ENCODE peak calls at places on chromosomes 13 and 19, in five cellular contexts. L is HCT116, A is body of pancreas, J is bronchial epithelial cell, B is brain microvascular endothelial cell. T is an unnamed sample.

GRCh38 chr19:42280761-42281174 is 11.7 kb downstream of the CIC start:
- DNase-seq in J (no peak), B (no peak), A (no peak), L (no peak), T (no peak)

GRCh38 chr13:99357149-99357596 is 50.0 kb upstream of the GPR183 start:
- DNase-seq in A (no peak), B (peak), J (peak), L (no peak), T (no peak)

GRCh38 chr13:21638319-21639282 is 32.3 kb upstream of the FGF9 start:
- DNase-seq in L (no peak), B (no peak), J (peak), A (peak), T (no peak)

GRCh38 chr19:16032509-16033135 is 43.7 kb upstream of the TPM4 start:
- DNase-seq in A (no peak), L (no peak), J (no peak), B (no peak), T (no peak)

GRCh38 chr13:99969934-99970760 is 1.4 kb downstream of the ZIC5 start:
- DNase-seq in L (peak), J (no peak), B (no peak), A (no peak), T (no peak)

GRCh38 chr13:113083402-113084061 is 22.1 kb upstream of the F7 start:
- DNase-seq in L (peak), J (peak), A (no peak), B (no peak), T (no peak)

GRCh38 chr19:55670280-55671053 is 4.6 kb upstream of the EPN1 start:
- DNase-seq in L (no peak), A (no peak), J (no peak), B (no peak), T (no peak)

GRCh38 chr13:114229486-114229885 is 5.2 kb upstream of the CDC16 start:
- DNase-seq in L (no peak), B (no peak), A (no peak), J (no peak), T (no peak)

GRCh38 chr19:41802770-41803169 is 6.4 kb downstream of the CEACAM3 start:
- DNase-seq in L (no peak), J (no peak), A (no peak), B (no peak), T (peak)

GRCh38 chr13:109869312-109870237 is 83.2 kb upstream of the IRS2 start:
- DNase-seq in L (no peak), J (peak), A (peak), B (peak), T (no peak)

GRCh38 chr19:7507884-7508283 is 8.0 kb upstream of the ZNF358 start:
- DNase-seq in J (peak), A (peak), B (peak), L (peak), T (no peak)

GRCh38 chr19:33429891-33430673 is 56.6 kb downstream of the CEBPG start:
- DNase-seq in L (no peak), A (no peak), B (no peak), J (no peak), T (no peak)

GRCh38 chr19:39934584-39935233 is at the start of gene FCGBP:
- DNase-seq in J (no peak), B (no peak), A (no peak), L (no peak), T (no peak)

GRCh38 chr13:46324976-46325375 is 62.1 kb downstream of the RUBCNL start:
- DNase-seq in A (no peak), L (no peak), B (no peak), J (peak), T (no peak)

GRCh38 chr13:28199089-28199488 is 60.7 kb downstream of the PAN3 start:
- DNase-seq in L (no peak), B (no peak), A (no peak), J (no peak), T (no peak)
- TF ChIP-seq CTCF in L (no peak), B (peak), A (no peak), J (no peak), T (no peak)

GRCh38 chr19:18866800-18867123 is 29.2 kb downstream of the CERS1 start:
- DNase-seq in B (no peak), J (no peak), L (no peak), A (no peak), T (no peak)
- TF ChIP-seq CTCF in B (no peak), J (no peak), L (peak), A (no peak), T (no peak)

DNA sequence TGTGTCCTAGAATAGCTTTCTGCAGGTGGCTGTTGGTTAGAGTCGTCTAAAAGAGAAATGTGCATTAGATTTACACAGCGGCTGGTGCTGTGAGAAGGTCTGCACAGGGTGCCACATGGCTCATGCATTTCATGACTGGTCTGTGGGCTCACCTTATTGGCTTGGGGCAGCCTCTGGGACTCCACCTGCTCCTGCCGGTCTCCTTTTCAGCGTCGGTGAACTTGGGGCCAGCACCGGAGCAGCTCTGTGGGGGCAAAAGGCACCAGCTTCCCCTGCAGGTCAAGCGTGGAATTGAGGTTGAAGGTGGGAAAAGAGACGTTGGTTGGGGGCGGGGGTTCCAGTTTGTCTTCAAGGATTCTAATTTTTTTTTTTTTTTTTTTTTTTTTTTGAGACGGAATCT is 3.1 kb upstream of the PNMA8C start:
- DNase-seq in L (no peak), A (peak), J (no peak), B (no peak), T (no peak)
- TF ChIP-seq CTCF in L (peak), A (peak), J (no peak), B (peak), T (no peak)

GRCh38 chr13:94119360-94119936 is 360.0 kb downstream of the DCT start:
- DNase-seq in A (peak), J (no peak), B (no peak), L (no peak), T (no peak)
- TF ChIP-seq CTCF in A (no peak), J (no peak), B (no peak), L (no peak), T (no peak)

DNA sequence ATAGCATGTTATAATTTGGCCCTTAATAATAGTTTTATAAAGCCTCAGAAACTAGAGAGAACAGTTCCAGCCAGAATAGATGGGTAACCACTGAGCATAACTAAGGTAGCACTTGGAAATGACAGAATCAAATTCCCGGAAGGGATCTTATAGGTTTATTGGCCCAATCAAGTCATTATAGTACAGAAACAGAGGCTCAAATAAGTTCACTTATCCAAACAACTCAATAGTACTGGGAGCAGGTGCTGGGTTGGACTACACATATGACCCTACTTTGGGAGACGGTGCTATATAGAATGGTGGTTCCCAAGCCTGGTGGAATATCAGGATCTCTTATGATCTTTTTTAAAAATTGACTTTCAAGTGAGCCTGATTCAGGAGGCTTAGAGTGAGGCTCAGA is 32.7 kb upstream of the OLFM4 start:
- DNase-seq in L (no peak), A (no peak), J (no peak), B (no peak), T (no peak)
- TF ChIP-seq CTCF in L (no peak), A (no peak), J (no peak), B (no peak), T (no peak)